ENCODE peak calls at places on chromosomes 12 and 14, in five cellular contexts. V, Z, J, Q and C are unnamed samples.

GRCh38 chr14:70755655-70756054 is 53.7 kb downstream of the MAP3K9 start:
- DNase-seq in Q (no peak), J (no peak), V (no peak), Z (no peak), C (no peak)

GRCh38 chr12:39553476-39553875 is 66.1 kb downstream of the ABCD2 start:
- DNase-seq in J (no peak), V (no peak), Q (no peak), Z (no peak), C (no peak)

GRCh38 chr14:61925043-61925442 is 162.8 kb downstream of the SNAPC1 start:
- DNase-seq in Z (no peak), J (no peak), V (peak; percentile 30), Q (peak; percentile 6), C (no peak)

GRCh38 chr14:23478109-23478698 is 8.7 kb downstream of the NGDN start:
- DNase-seq in V (peak; percentile 74), Q (peak; percentile 82), Z (peak; percentile 51), J (peak; percentile 59), C (peak; percentile 51)

GRCh38 chr14:73252491-73253322 is 15.4 kb downstream of the PAPLN start:
- DNase-seq in Z (no peak), J (no peak), V (no peak), Q (no peak), C (no peak)

GRCh38 chr14:104131968-104132732 is 6.2 kb upstream of the KIF26A start:
- DNase-seq in Z (no peak), Q (no peak), V (no peak), J (no peak), C (no peak)

GRCh38 chr12:99822273-99822672 is 162.5 kb downstream of the ANKS1B start:
- DNase-seq in J (no peak), Z (no peak), Q (no peak), V (no peak), C (no peak)

GRCh38 chr12:94172031-94172430 is 23.7 kb downstream of the PLXNC1 start:
- DNase-seq in J (peak; percentile 81), Q (no peak), V (no peak), Z (peak; percentile 59), C (no peak)

GRCh38 chr14:88063807-88064206 is 58.9 kb downstream of the GPR65 start:
- DNase-seq in J (peak; percentile 3), Q (no peak), Z (no peak), V (no peak), C (no peak)

GRCh38 chr14:77051101-77051500 is 22.6 kb upstream of the IRF2BPL start:
- DNase-seq in V (no peak), Q (no peak), Z (no peak), J (no peak), C (peak; percentile 66)

GRCh38 chr14:66610154-66610563 is 102.2 kb downstream of the GPHN start:
- DNase-seq in J (no peak), Z (no peak), V (no peak), Q (no peak), C (no peak)

GRCh38 chr14:83923836-83924235 is 1606.1 kb upstream of the FLRT2 start:
- DNase-seq in Q (no peak), J (peak; percentile 4), Z (no peak), V (no peak), C (no peak)

GRCh38 chr14:98819132-98819866 is 452.7 kb downstream of the BCL11B start:
- DNase-seq in J (no peak), Q (no peak), V (no peak), Z (no peak), C (no peak)

GRCh38 chr14:92039073-92039719 is 663 bp downstream of the TRIP11 start:
- DNase-seq in V (peak; percentile 69), Z (peak; percentile 12), J (no peak), Q (peak; percentile 84), C (no peak)

GRCh38 chr14:104881369-104881979 is 16.4 kb downstream of the CEP170B start:
- DNase-seq in Z (no peak), Q (no peak), J (no peak), V (no peak), C (no peak)

GRCh38 chr12:6038160-6038559 is 86.3 kb downstream of the VWF start:
- DNase-seq in Q (peak; percentile 65), V (peak; percentile 82), J (peak; percentile 51), Z (peak; percentile 7), C (peak; percentile 39)

GRCh38 chr12:88493651-88494050 is 86.6 kb downstream of the KITLG start:
- DNase-seq in Q (no peak), V (peak; percentile 64), J (no peak), Z (no peak), C (no peak)

GRCh38 chr14:38309522-38310262 is 53.8 kb upstream of the CLEC14A start:
- DNase-seq in Q (no peak), V (no peak), J (no peak), Z (no peak), C (no peak)